ENCODE peak calls at places on chromosomes 13 and 19, in six cellular contexts. One of them, this sample, is unnamed.

GRCh38 chr19:16301999-16302694 is 22.5 kb upstream of the KLF2 start:
- DNase-seq in suprapubic skin: no peak
- DNase-seq in HuH-7: no peak
- DNase-seq in memory B cell: peak
- DNase-seq in NCI-H460: no peak
- DNase-seq in NCI-H774: no peak
- DNase-seq in this sample: no peak

GRCh38 chr13:28574617-28575142 is 79.8 kb upstream of the FLT1 start:
- DNase-seq in suprapubic skin: no peak
- DNase-seq in HuH-7: no peak
- DNase-seq in memory B cell: no peak
- DNase-seq in NCI-H460: peak
- DNase-seq in NCI-H774: no peak
- DNase-seq in this sample: no peak

GRCh38 chr13:108807841-108808240 is 178.4 kb downstream of the MYO16 start:
- DNase-seq in suprapubic skin: no peak
- DNase-seq in HuH-7: no peak
- DNase-seq in memory B cell: no peak
- DNase-seq in NCI-H460: no peak
- DNase-seq in NCI-H774: no peak
- DNase-seq in this sample: no peak

GRCh38 chr19:58218899-58219298 is 9.8 kb upstream of the ZNF544 start:
- DNase-seq in suprapubic skin: no peak
- DNase-seq in HuH-7: no peak
- DNase-seq in memory B cell: no peak
- DNase-seq in NCI-H460: no peak
- DNase-seq in NCI-H774: no peak
- DNase-seq in this sample: peak

GRCh38 chr13:50156140-50156539 is 140.9 kb downstream of the KCNRG start:
- DNase-seq in suprapubic skin: no peak
- DNase-seq in HuH-7: no peak
- DNase-seq in memory B cell: no peak
- DNase-seq in NCI-H460: no peak
- DNase-seq in NCI-H774: no peak
- DNase-seq in this sample: no peak

GRCh38 chr19:1925544-1925943 is 15.4 kb upstream of the CSNK1G2 start:
- DNase-seq in suprapubic skin: no peak
- DNase-seq in HuH-7: no peak
- DNase-seq in memory B cell: no peak
- DNase-seq in NCI-H460: no peak
- DNase-seq in NCI-H774: no peak
- DNase-seq in this sample: no peak

GRCh38 chr19:9324584-9324962 is 594 bp downstream of the ZNF559 start:
- DNase-seq in suprapubic skin: no peak
- DNase-seq in HuH-7: peak
- DNase-seq in memory B cell: no peak
- DNase-seq in NCI-H460: no peak
- DNase-seq in NCI-H774: no peak
- DNase-seq in this sample: no peak

GRCh38 chr13:32829676-32830091 is 186.5 kb upstream of the KL start:
- DNase-seq in suprapubic skin: no peak
- DNase-seq in HuH-7: no peak
- DNase-seq in memory B cell: no peak
- DNase-seq in NCI-H460: no peak
- DNase-seq in NCI-H774: no peak
- DNase-seq in this sample: no peak

GRCh38 chr19:42323473-42323851 is 2.0 kb upstream of the MEGF8 start:
- DNase-seq in suprapubic skin: no peak
- DNase-seq in HuH-7: no peak
- DNase-seq in memory B cell: no peak
- DNase-seq in NCI-H460: no peak
- DNase-seq in NCI-H774: no peak
- DNase-seq in this sample: no peak